ENCODE peak calls at places on chromosomes 5 and 9, in six cellular contexts. One of them, this sample, is unnamed. For H3K4me1, the result is how much of the 10 kb centered on the place peaks cover.

GRCh38 chr5:180557201-180557809 is 34.0 kb downstream of the SCGB3A1 start:
- DNase-seq in H9: no peak
- DNase-seq in left ventricle myocardium inferior: no peak
- DNase-seq in cardiac muscle cell: no peak
- DNase-seq in transverse colon: no peak
- DNase-seq in endodermal cell: no peak
- DNase-seq in this sample: no peak

GRCh38 chr5:144487761-144488160 is 317.1 kb downstream of the KCTD16 start:
- DNase-seq in H9: peak
- DNase-seq in left ventricle myocardium inferior: no peak
- DNase-seq in cardiac muscle cell: no peak
- DNase-seq in transverse colon: no peak
- DNase-seq in endodermal cell: no peak
- DNase-seq in this sample: no peak

GRCh38 chr5:17763301-17763700 is 129.0 kb downstream of the TAF11L14 start:
- DNase-seq in H9: no peak
- DNase-seq in left ventricle myocardium inferior: no peak
- DNase-seq in cardiac muscle cell: no peak
- DNase-seq in transverse colon: no peak
- DNase-seq in endodermal cell: no peak
- DNase-seq in this sample: no peak

GRCh38 chr5:133627180-133627579 is 14.8 kb upstream of the FSTL4 start:
- DNase-seq in H9: no peak
- DNase-seq in left ventricle myocardium inferior: no peak
- DNase-seq in cardiac muscle cell: no peak
- DNase-seq in transverse colon: no peak
- DNase-seq in endodermal cell: no peak
- DNase-seq in this sample: no peak

GRCh38 chr9:5622019-5622418 is 6.9 kb upstream of the RIC1 start:
- DNase-seq in H9: no peak
- DNase-seq in left ventricle myocardium inferior: no peak
- DNase-seq in cardiac muscle cell: peak
- DNase-seq in transverse colon: no peak
- DNase-seq in endodermal cell: no peak
- DNase-seq in this sample: no peak

GRCh38 chr9:129669946-129670345 is 4.5 kb downstream of the PRRX2 start:
- DNase-seq in H9: no peak
- DNase-seq in left ventricle myocardium inferior: no peak
- DNase-seq in cardiac muscle cell: no peak
- DNase-seq in transverse colon: no peak
- DNase-seq in endodermal cell: no peak
- DNase-seq in this sample: no peak

GRCh38 chr9:75051285-75051684 is 23.2 kb upstream of the CARNMT1 start:
- DNase-seq in H9: no peak
- DNase-seq in left ventricle myocardium inferior: no peak
- DNase-seq in cardiac muscle cell: no peak
- DNase-seq in transverse colon: no peak
- DNase-seq in endodermal cell: no peak
- DNase-seq in this sample: no peak

GRCh38 chr5:38265546-38266179 is 7.3 kb downstream of the EGFLAM start:
- DNase-seq in H9: peak
- DNase-seq in left ventricle myocardium inferior: peak
- DNase-seq in cardiac muscle cell: peak
- DNase-seq in transverse colon: peak
- DNase-seq in endodermal cell: peak
- DNase-seq in this sample: peak

GRCh38 chr5:13606051-13606450 is 338.4 kb downstream of the DNAH5 start:
- DNase-seq in H9: no peak
- DNase-seq in left ventricle myocardium inferior: no peak
- DNase-seq in cardiac muscle cell: no peak
- DNase-seq in transverse colon: no peak
- DNase-seq in endodermal cell: no peak
- DNase-seq in this sample: no peak

GRCh38 chr5:65837139-65837538 is 89.2 kb upstream of the ERBIN start:
- DNase-seq in H9: no peak
- DNase-seq in left ventricle myocardium inferior: no peak
- DNase-seq in cardiac muscle cell: peak
- DNase-seq in transverse colon: no peak
- DNase-seq in endodermal cell: no peak
- DNase-seq in this sample: no peak

GRCh38 chr5:157253547-157253946 is 12.4 kb upstream of the CYFIP2 start:
- DNase-seq in H9: peak
- DNase-seq in left ventricle myocardium inferior: no peak
- DNase-seq in cardiac muscle cell: peak
- DNase-seq in transverse colon: peak
- DNase-seq in endodermal cell: peak
- DNase-seq in this sample: peak

GRCh38 chr5:140568664-140569063 is 4.0 kb downstream of the SLC35A4 start:
- DNase-seq in H9: no peak
- DNase-seq in left ventricle myocardium inferior: no peak
- DNase-seq in cardiac muscle cell: no peak
- DNase-seq in transverse colon: no peak
- DNase-seq in endodermal cell: no peak
- DNase-seq in this sample: no peak

GRCh38 chr9:129639034-129639630 is 2.8 kb downstream of the ASB6 start:
- DNase-seq in H9: no peak
- DNase-seq in left ventricle myocardium inferior: no peak
- DNase-seq in cardiac muscle cell: no peak
- DNase-seq in transverse colon: no peak
- DNase-seq in endodermal cell: no peak
- DNase-seq in this sample: no peak

GRCh38 chr5:107242411-107242810 is 428.3 kb downstream of the EFNA5 start:
- DNase-seq in H9: no peak
- DNase-seq in left ventricle myocardium inferior: no peak
- DNase-seq in cardiac muscle cell: no peak
- DNase-seq in transverse colon: no peak
- DNase-seq in endodermal cell: no peak
- DNase-seq in this sample: no peak

GRCh38 chr5:119255571-119256356 is 100.1 kb upstream of the TNFAIP8 start:
- DNase-seq in H9: peak
- DNase-seq in left ventricle myocardium inferior: no peak
- DNase-seq in cardiac muscle cell: peak
- DNase-seq in transverse colon: peak
- DNase-seq in endodermal cell: peak
- DNase-seq in this sample: peak

GRCh38 chr5:62496152-62496551 is 82.5 kb upstream of the LRRC70 start:
- DNase-seq in H9: no peak
- DNase-seq in left ventricle myocardium inferior: no peak
- DNase-seq in cardiac muscle cell: no peak
- DNase-seq in transverse colon: no peak
- DNase-seq in endodermal cell: no peak
- DNase-seq in this sample: no peak

GRCh38 chr5:124742983-124743533 is 3.4 kb downstream of the ZNF608 start:
- DNase-seq in H9: no peak
- DNase-seq in left ventricle myocardium inferior: no peak
- DNase-seq in cardiac muscle cell: peak
- DNase-seq in transverse colon: peak
- DNase-seq in endodermal cell: no peak
- DNase-seq in this sample: no peak

GRCh38 chr9:6106576-6107339 is 91.3 kb upstream of the RANBP6 start:
- DNase-seq in H9: peak
- DNase-seq in left ventricle myocardium inferior: no peak
- DNase-seq in cardiac muscle cell: peak
- DNase-seq in transverse colon: no peak
- DNase-seq in endodermal cell: peak
- DNase-seq in this sample: no peak

GRCh38 chr5:80655231-80655784 is 525 bp upstream of the DHFR start:
- DNase-seq in H9: no peak
- DNase-seq in left ventricle myocardium inferior: no peak
- DNase-seq in cardiac muscle cell: peak
- DNase-seq in transverse colon: no peak
- DNase-seq in endodermal cell: no peak
- DNase-seq in this sample: no peak

GRCh38 chr5:154811239-154811638 is 39.2 kb downstream of the FAXDC2 start:
- DNase-seq in H9: no peak
- DNase-seq in left ventricle myocardium inferior: no peak
- DNase-seq in cardiac muscle cell: no peak
- DNase-seq in transverse colon: no peak
- DNase-seq in endodermal cell: no peak
- DNase-seq in this sample: no peak

GRCh38 chr5:134177197-134178171 is 734 bp upstream of the SKP1 start:
- DNase-seq in H9: peak
- DNase-seq in left ventricle myocardium inferior: no peak
- DNase-seq in cardiac muscle cell: peak
- DNase-seq in transverse colon: peak
- DNase-seq in endodermal cell: peak
- DNase-seq in this sample: peak

GRCh38 chr9:97427885-97428284 is 16.0 kb downstream of the TDRD7 start:
- DNase-seq in H9: no peak
- DNase-seq in left ventricle myocardium inferior: no peak
- DNase-seq in cardiac muscle cell: no peak
- DNase-seq in transverse colon: no peak
- DNase-seq in endodermal cell: no peak
- DNase-seq in this sample: no peak

GRCh38 chr5:84986688-84987087 is 602.0 kb upstream of the EDIL3 start:
- DNase-seq in H9: no peak
- DNase-seq in left ventricle myocardium inferior: no peak
- DNase-seq in cardiac muscle cell: no peak
- DNase-seq in transverse colon: no peak
- DNase-seq in endodermal cell: no peak
- DNase-seq in this sample: no peak

GRCh38 chr9:7011395-7012067 is 253.8 kb downstream of the KDM4C start:
- DNase-seq in H9: no peak
- DNase-seq in left ventricle myocardium inferior: no peak
- DNase-seq in cardiac muscle cell: no peak
- DNase-seq in transverse colon: no peak
- DNase-seq in endodermal cell: no peak
- DNase-seq in this sample: no peak

GRCh38 chr9:91298304-91298703 is 63.4 kb downstream of the AUH start:
- DNase-seq in H9: no peak
- DNase-seq in left ventricle myocardium inferior: no peak
- DNase-seq in cardiac muscle cell: peak
- DNase-seq in transverse colon: no peak
- DNase-seq in endodermal cell: no peak
- DNase-seq in this sample: no peak

GRCh38 chr5:143398451-143399237 is 4.8 kb downstream of the NR3C1 start:
- DNase-seq in H9: no peak
- DNase-seq in left ventricle myocardium inferior: no peak
- DNase-seq in cardiac muscle cell: peak
- DNase-seq in transverse colon: no peak
- DNase-seq in endodermal cell: no peak
- DNase-seq in this sample: no peak

GRCh38 chr5:143400541-143401252 is 2.8 kb downstream of the NR3C1 start:
- DNase-seq in H9: no peak
- DNase-seq in left ventricle myocardium inferior: no peak
- DNase-seq in cardiac muscle cell: peak
- DNase-seq in transverse colon: no peak
- DNase-seq in endodermal cell: no peak
- DNase-seq in this sample: no peak

GRCh38 chr5:143401253-143401845 is 2.1 kb downstream of the NR3C1 start:
- DNase-seq in H9: no peak
- DNase-seq in left ventricle myocardium inferior: no peak
- DNase-seq in cardiac muscle cell: no peak
- DNase-seq in transverse colon: no peak
- DNase-seq in endodermal cell: no peak
- DNase-seq in this sample: no peak

GRCh38 chr5:143398053-143398355 is 5.5 kb downstream of the NR3C1 start:
- DNase-seq in H9: no peak
- DNase-seq in left ventricle myocardium inferior: no peak
- DNase-seq in cardiac muscle cell: no peak
- DNase-seq in transverse colon: no peak
- DNase-seq in endodermal cell: no peak
- DNase-seq in this sample: no peak

GRCh38 chr5:143399616-143400540 is 3.6 kb downstream of the NR3C1 start:
- DNase-seq in H9: no peak
- DNase-seq in left ventricle myocardium inferior: no peak
- DNase-seq in cardiac muscle cell: no peak
- DNase-seq in transverse colon: no peak
- DNase-seq in endodermal cell: no peak
- DNase-seq in this sample: no peak
- H3K27ac ChIP-seq in H9: no peak
- H3K27ac ChIP-seq in left ventricle myocardium inferior: peak
- H3K27ac ChIP-seq in cardiac muscle cell: no peak
- H3K27ac ChIP-seq in transverse colon: peak
- H3K27ac ChIP-seq in endodermal cell: no peak
- H3K27ac ChIP-seq in this sample: peak

GRCh38 chr9:127546125-127546832 is 65.8 kb upstream of the STXBP1 start:
- DNase-seq in H9: no peak
- DNase-seq in left ventricle myocardium inferior: no peak
- DNase-seq in cardiac muscle cell: no peak
- DNase-seq in transverse colon: peak
- DNase-seq in endodermal cell: no peak
- DNase-seq in this sample: no peak
- H3K4me1 ChIP-seq in H9: under half
- H3K4me1 ChIP-seq in left ventricle myocardium inferior: half or more
- H3K4me1 ChIP-seq in cardiac muscle cell: under half
- H3K4me1 ChIP-seq in transverse colon: half or more
- H3K4me1 ChIP-seq in endodermal cell: under half
- H3K4me1 ChIP-seq in this sample: under half

DNA sequence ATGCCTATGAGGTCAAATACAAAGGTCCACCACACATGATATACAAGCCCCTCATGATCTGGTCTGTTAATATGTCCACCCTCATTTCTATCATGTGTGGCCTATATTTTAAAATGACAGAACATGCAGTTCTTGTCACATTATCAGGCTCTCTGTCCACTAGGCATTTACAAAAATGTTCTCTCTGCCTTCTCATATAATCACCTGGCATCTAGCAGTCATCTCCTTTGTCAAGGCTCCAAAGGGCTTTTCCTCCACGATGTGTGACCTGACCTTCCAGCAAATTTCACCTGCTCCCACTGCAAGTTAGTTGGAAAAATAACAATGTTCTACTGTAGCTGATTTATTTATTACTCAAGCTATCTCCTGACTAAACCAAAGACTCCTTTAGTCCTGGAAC is 82.9 kb downstream of the DPYSL3 start:
- DNase-seq in H9: no peak
- DNase-seq in left ventricle myocardium inferior: no peak
- DNase-seq in cardiac muscle cell: no peak
- DNase-seq in transverse colon: no peak
- DNase-seq in endodermal cell: no peak
- DNase-seq in this sample: no peak
- H3K27ac ChIP-seq in H9: no peak
- H3K27ac ChIP-seq in left ventricle myocardium inferior: no peak
- H3K27ac ChIP-seq in cardiac muscle cell: no peak
- H3K27ac ChIP-seq in transverse colon: peak
- H3K27ac ChIP-seq in endodermal cell: no peak
- H3K27ac ChIP-seq in this sample: no peak

GRCh38 chr9:77907581-77907980 is 124.0 kb downstream of the GNAQ start:
- DNase-seq in H9: no peak
- DNase-seq in left ventricle myocardium inferior: no peak
- DNase-seq in cardiac muscle cell: no peak
- DNase-seq in transverse colon: no peak
- DNase-seq in endodermal cell: no peak
- DNase-seq in this sample: no peak
- H3K4me1 ChIP-seq in H9: under half
- H3K4me1 ChIP-seq in left ventricle myocardium inferior: under half
- H3K4me1 ChIP-seq in cardiac muscle cell: under half
- H3K4me1 ChIP-seq in transverse colon: under half
- H3K4me1 ChIP-seq in endodermal cell: under half
- H3K4me1 ChIP-seq in this sample: under half

GRCh38 chr5:172556971-172557461 is 84.0 kb upstream of the NEURL1B start:
- DNase-seq in H9: no peak
- DNase-seq in left ventricle myocardium inferior: peak
- DNase-seq in cardiac muscle cell: peak
- DNase-seq in transverse colon: peak
- DNase-seq in endodermal cell: no peak
- DNase-seq in this sample: peak
- H3K27ac ChIP-seq in H9: no peak
- H3K27ac ChIP-seq in left ventricle myocardium inferior: peak
- H3K27ac ChIP-seq in cardiac muscle cell: peak
- H3K27ac ChIP-seq in transverse colon: peak
- H3K27ac ChIP-seq in endodermal cell: peak
- H3K27ac ChIP-seq in this sample: no peak

GRCh38 chr5:113234546-113234945 is 200.2 kb downstream of the TSSK1B start:
- DNase-seq in H9: no peak
- DNase-seq in left ventricle myocardium inferior: no peak
- DNase-seq in cardiac muscle cell: no peak
- DNase-seq in transverse colon: no peak
- DNase-seq in endodermal cell: no peak
- DNase-seq in this sample: no peak
- H3K4me1 ChIP-seq in H9: under half
- H3K4me1 ChIP-seq in left ventricle myocardium inferior: half or more
- H3K4me1 ChIP-seq in cardiac muscle cell: under half
- H3K4me1 ChIP-seq in transverse colon: under half
- H3K4me1 ChIP-seq in endodermal cell: under half
- H3K4me1 ChIP-seq in this sample: under half